ENCODE peak calls at places on chromosomes 5 and 9, in five cellular contexts. T, S, I, Q and V are unnamed samples.

GRCh38 chr9:34744295-34745221 is 34.6 kb upstream of the CCL21 start:
- DNase-seq in T (no peak), S (peak), I (no peak), Q (no peak), V (peak)

GRCh38 chr9:1956958-1957357 is 58.2 kb upstream of the SMARCA2 start:
- DNase-seq in T (no peak), S (no peak), I (no peak), Q (no peak), V (no peak)

GRCh38 chr5:165626161-165626560 is 2120.7 kb downstream of the MAT2B start:
- DNase-seq in T (no peak), S (no peak), I (no peak), Q (no peak), V (no peak)

GRCh38 chr5:118553662-118554061 is 434.7 kb downstream of the DTWD2 start:
- DNase-seq in T (no peak), S (peak), I (no peak), Q (no peak), V (no peak)

GRCh38 chr9:129181246-129181645 is 3.2 kb upstream of the IER5L start:
- DNase-seq in T (no peak), S (no peak), I (no peak), Q (no peak), V (no peak)

GRCh38 chr9:94286056-94286455 is 27.0 kb downstream of the ZNF169 start:
- DNase-seq in T (no peak), S (no peak), I (no peak), Q (no peak), V (no peak)

GRCh38 chr5:308672-309271 is 12.7 kb upstream of the AHRR start:
- DNase-seq in T (peak), S (peak), I (no peak), Q (no peak), V (peak)

GRCh38 chr5:149618581-149619248 is 37.4 kb downstream of the ARHGEF37 start:
- DNase-seq in T (no peak), S (peak), I (peak), Q (no peak), V (no peak)

GRCh38 chr5:38379360-38379827 is 121.0 kb downstream of the EGFLAM start:
- DNase-seq in T (no peak), S (peak), I (peak), Q (no peak), V (no peak)

GRCh38 chr5:171842006-171842776 is 56.6 kb downstream of the SMIM23 start:
- DNase-seq in T (no peak), S (no peak), I (peak), Q (no peak), V (no peak)

GRCh38 chr9:35537898-35538297 is 48.0 kb downstream of the RUSC2 start:
- DNase-seq in T (no peak), S (no peak), I (no peak), Q (no peak), V (no peak)

GRCh38 chr5:68033961-68034581 is 181.5 kb upstream of the PIK3R1 start:
- DNase-seq in T (peak), S (peak), I (no peak), Q (peak), V (peak)

GRCh38 chr5:1936413-1936812 is 53.7 kb upstream of the IRX4 start:
- DNase-seq in T (no peak), S (no peak), I (no peak), Q (no peak), V (no peak)

GRCh38 chr9:13278368-13279246 is 885 bp downstream of the MPDZ start:
- DNase-seq in T (peak), S (peak), I (peak), Q (peak), V (no peak)

GRCh38 chr5:158538506-158539074 is 561.1 kb downstream of the EBF1 start:
- DNase-seq in T (no peak), S (no peak), I (no peak), Q (no peak), V (no peak)

DNA sequence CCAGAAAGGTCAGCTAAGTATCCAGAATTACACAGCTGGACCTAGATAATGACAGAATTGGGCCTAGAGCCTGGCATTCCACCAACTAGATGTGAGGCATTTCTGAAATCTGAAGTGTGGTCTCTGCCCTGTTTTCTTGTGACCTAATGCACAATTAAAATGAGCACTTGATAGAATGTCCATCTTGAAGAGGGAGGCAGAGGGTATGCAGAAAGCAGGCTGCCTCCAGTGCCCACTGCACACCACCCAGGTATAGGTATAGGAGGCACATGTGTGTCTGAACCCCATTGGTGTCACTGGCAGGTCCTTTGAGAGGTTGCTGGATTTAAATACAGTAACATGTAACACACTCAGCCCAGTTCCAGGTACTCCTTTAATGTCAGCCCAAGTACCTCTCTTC is 2.4 kb downstream of the MTAP start:
- DNase-seq in T (no peak), S (no peak), I (no peak), Q (no peak), V (no peak)
- H3K4me3 ChIP-seq in T (no peak), S (no peak), I (no peak), Q (no peak), V (no peak)

DNA sequence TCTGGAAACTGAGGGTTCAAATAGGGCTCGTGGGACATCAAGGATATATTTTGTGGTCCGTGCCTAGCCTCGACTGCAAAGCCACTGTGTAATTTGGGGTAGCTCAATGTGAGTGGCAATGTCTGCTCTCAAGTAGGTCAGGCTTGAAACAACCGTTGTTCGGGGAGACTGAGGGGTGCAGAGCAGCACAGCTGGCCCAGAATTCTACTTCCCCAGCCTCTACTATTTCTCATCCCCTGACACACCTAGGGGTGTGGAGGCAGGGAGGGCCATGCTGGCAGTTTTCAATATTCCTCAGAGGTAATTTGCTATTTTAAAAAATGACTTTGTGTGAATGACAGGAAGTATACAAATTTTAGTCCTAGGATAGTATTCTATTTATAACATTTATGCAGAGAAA is 1.4 kb upstream of the DAB2 start:
- DNase-seq in T (no peak), S (no peak), I (no peak), Q (no peak), V (no peak)
- H3K4me3 ChIP-seq in T (no peak), S (peak), I (no peak), Q (no peak), V (no peak)

GRCh38 chr9:136047775-136048559 is 47.1 kb downstream of the NACC2 start:
- DNase-seq in T (no peak), S (no peak), I (no peak), Q (no peak), V (no peak)

GRCh38 chr9:136045595-136046554 is 49.2 kb downstream of the NACC2 start:
- DNase-seq in T (peak), S (peak), I (no peak), Q (no peak), V (no peak)

GRCh38 chr9:136046555-136046921 is 48.6 kb downstream of the NACC2 start:
- DNase-seq in T (no peak), S (no peak), I (no peak), Q (no peak), V (no peak)

GRCh38 chr9:136048560-136049411 is 46.3 kb downstream of the NACC2 start:
- DNase-seq in T (no peak), S (no peak), I (no peak), Q (no peak), V (no peak)

GRCh38 chr9:136047076-136047774 is 47.9 kb downstream of the NACC2 start:
- DNase-seq in T (peak), S (no peak), I (no peak), Q (no peak), V (no peak)
- H3K4me3 ChIP-seq in T (no peak), S (no peak), I (no peak), Q (no peak), V (no peak)

GRCh38 chr9:131676431-131676972 is 63.4 kb downstream of the RAPGEF1 start:
- DNase-seq in T (no peak), S (no peak), I (no peak), Q (no peak), V (no peak)

GRCh38 chr9:131675437-131676022 is 64.3 kb downstream of the RAPGEF1 start:
- DNase-seq in T (no peak), S (no peak), I (no peak), Q (no peak), V (no peak)

GRCh38 chr9:131677445-131678180 is 62.3 kb downstream of the RAPGEF1 start:
- DNase-seq in T (no peak), S (peak), I (no peak), Q (no peak), V (peak)

GRCh38 chr9:131678499-131679111 is 61.3 kb downstream of the RAPGEF1 start:
- DNase-seq in T (peak), S (peak), I (peak), Q (peak), V (peak)

GRCh38 chr9:131677051-131677444 is 62.8 kb downstream of the RAPGEF1 start:
- DNase-seq in T (no peak), S (peak), I (no peak), Q (no peak), V (no peak)
- H3K4me3 ChIP-seq in T (no peak), S (no peak), I (no peak), Q (no peak), V (no peak)

GRCh38 chr9:27527702-27528277 is 1.8 kb downstream of the MOB3B start:
- DNase-seq in T (no peak), S (no peak), I (no peak), Q (no peak), V (no peak)
- H3K4me3 ChIP-seq in T (peak), S (peak), I (peak), Q (peak), V (peak)

DNA sequence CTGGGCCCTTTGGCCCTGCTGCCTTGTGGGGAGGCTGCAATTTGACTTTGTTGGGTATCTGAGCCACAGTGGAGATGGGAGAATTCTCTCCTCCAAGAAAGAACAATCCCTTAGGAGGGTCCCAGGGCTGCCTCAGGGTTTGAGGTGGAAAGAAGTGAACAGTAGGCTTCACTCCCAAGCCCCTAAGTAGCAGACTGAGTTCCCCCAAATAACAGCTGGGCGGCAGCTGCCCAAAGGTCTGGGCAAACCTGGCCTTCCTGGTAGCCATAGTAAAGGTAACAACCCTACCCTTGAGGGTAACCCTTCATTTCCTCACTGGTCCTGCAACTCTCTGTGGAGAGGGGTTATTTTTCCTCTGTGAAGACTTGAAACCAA is 746 bp downstream of the RGS3 start:
- DNase-seq in T (no peak), S (no peak), I (no peak), Q (no peak), V (no peak)
- H3K4me3 ChIP-seq in T (peak), S (no peak), I (no peak), Q (no peak), V (peak)

DNA sequence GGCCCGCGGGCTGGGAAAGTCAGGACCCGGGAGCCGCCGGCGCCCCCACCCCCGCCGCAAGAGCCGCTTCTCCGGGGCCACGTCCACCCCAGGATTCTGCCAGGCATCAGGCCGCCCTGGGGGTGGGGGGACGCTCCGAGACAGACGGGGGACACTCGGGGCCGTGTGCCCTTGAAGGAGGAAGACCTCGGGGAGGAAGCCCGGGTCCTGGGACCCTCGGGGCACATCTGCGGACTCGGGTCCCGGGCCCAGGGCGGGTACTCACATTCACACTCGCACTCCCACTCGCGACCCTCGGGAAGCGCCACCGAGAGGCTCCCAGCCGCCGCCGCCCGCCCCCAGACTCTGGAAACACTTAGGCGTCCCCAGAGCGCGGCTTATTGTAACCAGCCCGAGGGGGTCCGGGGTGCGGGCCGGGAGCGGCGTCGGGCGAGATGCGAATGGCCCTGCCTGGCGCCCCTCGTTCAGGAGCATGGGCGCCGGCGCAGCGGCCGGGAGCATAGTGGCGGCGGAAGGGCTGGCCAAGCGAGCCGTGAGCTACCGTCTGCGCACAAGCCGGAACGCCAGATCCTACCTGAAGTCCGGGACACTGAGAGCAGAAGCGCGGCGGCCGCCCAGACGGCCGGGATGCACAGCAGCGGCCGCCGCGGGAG is 609 bp downstream of the ROR2 start:
- DNase-seq in T (no peak), S (no peak), I (no peak), Q (no peak), V (no peak)
- H3K4me3 ChIP-seq in T (peak), S (peak), I (peak), Q (peak), V (peak)

GRCh38 chr9:91835632-91836031 is 114.4 kb downstream of the ROR2 start:
- DNase-seq in T (no peak), S (no peak), I (no peak), Q (no peak), V (no peak)

GRCh38 chr9:91840469-91840868 is 109.6 kb downstream of the ROR2 start:
- DNase-seq in T (no peak), S (no peak), I (no peak), Q (no peak), V (no peak)

GRCh38 chr9:91839926-91840464 is 110.0 kb downstream of the ROR2 start:
- DNase-seq in T (no peak), S (no peak), I (no peak), Q (no peak), V (no peak)

GRCh38 chr9:91836515-91836914 is 113.5 kb downstream of the ROR2 start:
- DNase-seq in T (no peak), S (no peak), I (no peak), Q (no peak), V (no peak)

GRCh38 chr9:91837982-91838731 is 111.9 kb downstream of the ROR2 start:
- DNase-seq in T (peak), S (peak), I (peak), Q (peak), V (peak)
- H3K4me3 ChIP-seq in T (peak), S (peak), I (no peak), Q (peak), V (peak)

DNA sequence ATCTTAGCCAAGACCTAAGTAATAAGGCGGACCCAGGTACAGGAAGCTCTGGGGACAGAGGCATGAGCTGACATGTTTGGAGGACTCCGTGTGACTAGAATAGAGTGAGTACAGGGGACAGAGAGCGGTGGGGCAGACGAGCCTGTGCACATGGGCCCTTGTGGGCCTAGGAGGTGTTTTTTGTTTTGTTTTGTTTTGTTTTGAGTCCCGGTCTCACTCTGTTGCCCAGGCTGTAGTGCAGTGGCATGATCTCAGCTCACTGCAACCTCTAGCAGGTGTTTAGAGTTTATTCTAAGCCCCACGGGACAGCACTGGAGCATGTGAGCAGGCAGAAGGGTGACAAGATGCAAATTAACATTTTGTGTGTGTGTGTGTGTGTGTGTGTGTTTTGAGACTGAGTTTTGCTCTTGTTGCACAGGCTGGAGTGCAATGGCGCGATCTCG is 3.1 kb upstream of the EEIG1 start:
- DNase-seq in T (no peak), S (no peak), I (no peak), Q (no peak), V (no peak)
- H3K4me3 ChIP-seq in T (no peak), S (no peak), I (no peak), Q (no peak), V (no peak)

GRCh38 chr5:134177197-134178171 is 734 bp upstream of the SKP1 start:
- DNase-seq in T (peak), S (peak), I (peak), Q (peak), V (no peak)
- H3K4me3 ChIP-seq in T (peak), S (peak), I (peak), Q (peak), V (peak)